ENCODE peak calls at places on chromosomes 12 and 14, in six cellular contexts. One of them, this sample, is unnamed.

GRCh38 chr14:90611936-90612335 is 204.3 kb downstream of the TTC7B start:
- DNase-seq in psoas muscle: no peak
- DNase-seq in AG04450: no peak
- DNase-seq in heart left ventricle: no peak
- DNase-seq in tibial artery: no peak
- DNase-seq in mucosa of descending colon: no peak
- DNase-seq in this sample: no peak

GRCh38 chr12:16352481-16352880 is 5.0 kb downstream of the MGST1 start:
- DNase-seq in heart left ventricle: no peak
- DNase-seq in tibial artery: no peak
- DNase-seq in mucosa of descending colon: no peak
- DNase-seq in psoas muscle: no peak
- DNase-seq in AG04450: no peak
- DNase-seq in this sample: no peak

GRCh38 chr12:5567021-5567744 is 135.3 kb downstream of the NTF3 start:
- DNase-seq in AG04450: no peak
- DNase-seq in psoas muscle: no peak
- DNase-seq in heart left ventricle: peak; percentile 64
- DNase-seq in tibial artery: no peak
- DNase-seq in mucosa of descending colon: peak; percentile 42
- DNase-seq in this sample: no peak

GRCh38 chr14:104715871-104716270 is 8.2 kb upstream of the ADSS1 start:
- DNase-seq in AG04450: no peak
- DNase-seq in tibial artery: no peak
- DNase-seq in psoas muscle: no peak
- DNase-seq in mucosa of descending colon: no peak
- DNase-seq in heart left ventricle: no peak
- DNase-seq in this sample: no peak

GRCh38 chr12:46124132-46124847 is 133.9 kb upstream of the SCAF11 start:
- DNase-seq in psoas muscle: no peak
- DNase-seq in AG04450: no peak
- DNase-seq in tibial artery: no peak
- DNase-seq in mucosa of descending colon: no peak
- DNase-seq in heart left ventricle: no peak
- DNase-seq in this sample: no peak

GRCh38 chr12:46908236-46908935 is 82.6 kb upstream of the SLC38A4 start:
- DNase-seq in tibial artery: no peak
- DNase-seq in psoas muscle: no peak
- DNase-seq in mucosa of descending colon: no peak
- DNase-seq in AG04450: no peak
- DNase-seq in heart left ventricle: no peak
- DNase-seq in this sample: no peak

GRCh38 chr14:83779266-83779665 is 1750.7 kb upstream of the FLRT2 start:
- DNase-seq in tibial artery: no peak
- DNase-seq in mucosa of descending colon: no peak
- DNase-seq in heart left ventricle: no peak
- DNase-seq in AG04450: peak; percentile 36
- DNase-seq in psoas muscle: no peak
- DNase-seq in this sample: no peak

GRCh38 chr12:110885152-110885840 is 35.1 kb downstream of the MYL2 start:
- DNase-seq in mucosa of descending colon: no peak
- DNase-seq in heart left ventricle: no peak
- DNase-seq in AG04450: no peak
- DNase-seq in tibial artery: no peak
- DNase-seq in psoas muscle: no peak
- DNase-seq in this sample: no peak

GRCh38 chr12:92553389-92553788 is 149.4 kb upstream of the PLEKHG7 start:
- DNase-seq in heart left ventricle: peak; percentile 74
- DNase-seq in AG04450: no peak
- DNase-seq in mucosa of descending colon: no peak
- DNase-seq in tibial artery: peak; percentile 31
- DNase-seq in psoas muscle: no peak
- DNase-seq in this sample: peak; percentile 89

GRCh38 chr12:94615284-94616216 is 34.8 kb downstream of the TMCC3 start:
- DNase-seq in tibial artery: no peak
- DNase-seq in psoas muscle: peak; percentile 89
- DNase-seq in heart left ventricle: peak; percentile 45
- DNase-seq in AG04450: peak; percentile 6
- DNase-seq in mucosa of descending colon: peak; percentile 66
- DNase-seq in this sample: no peak

GRCh38 chr12:76216585-76217472 is 131.4 kb downstream of the BBS10 start:
- DNase-seq in tibial artery: no peak
- DNase-seq in heart left ventricle: no peak
- DNase-seq in AG04450: no peak
- DNase-seq in mucosa of descending colon: no peak
- DNase-seq in psoas muscle: no peak
- DNase-seq in this sample: no peak

GRCh38 chr12:91442535-91442934 is 259.9 kb upstream of the DCN start:
- DNase-seq in tibial artery: no peak
- DNase-seq in heart left ventricle: no peak
- DNase-seq in mucosa of descending colon: no peak
- DNase-seq in psoas muscle: no peak
- DNase-seq in AG04450: no peak
- DNase-seq in this sample: no peak

GRCh38 chr12:65720739-65721138 is 103.5 kb upstream of the HMGA2 start:
- DNase-seq in heart left ventricle: no peak
- DNase-seq in psoas muscle: no peak
- DNase-seq in mucosa of descending colon: no peak
- DNase-seq in AG04450: no peak
- DNase-seq in tibial artery: no peak
- DNase-seq in this sample: no peak

GRCh38 chr14:76961631-76962302 is 66.7 kb downstream of the IRF2BPL start:
- DNase-seq in psoas muscle: peak; percentile 89
- DNase-seq in mucosa of descending colon: peak; percentile 87
- DNase-seq in AG04450: peak; percentile 89
- DNase-seq in tibial artery: peak; percentile 82
- DNase-seq in heart left ventricle: peak; percentile 89
- DNase-seq in this sample: peak; percentile 96

GRCh38 chr12:615620-616019 is 47.6 kb downstream of the NINJ2 start:
- DNase-seq in tibial artery: no peak
- DNase-seq in heart left ventricle: no peak
- DNase-seq in mucosa of descending colon: no peak
- DNase-seq in psoas muscle: peak; percentile 68
- DNase-seq in AG04450: no peak
- DNase-seq in this sample: no peak

GRCh38 chr12:612293-612692 is 51.0 kb downstream of the NINJ2 start:
- DNase-seq in psoas muscle: no peak
- DNase-seq in mucosa of descending colon: no peak
- DNase-seq in heart left ventricle: no peak
- DNase-seq in tibial artery: no peak
- DNase-seq in AG04450: no peak
- DNase-seq in this sample: no peak

GRCh38 chr12:612886-613285 is 50.4 kb downstream of the NINJ2 start:
- DNase-seq in heart left ventricle: no peak
- DNase-seq in AG04450: no peak
- DNase-seq in psoas muscle: no peak
- DNase-seq in mucosa of descending colon: no peak
- DNase-seq in tibial artery: no peak
- DNase-seq in this sample: no peak

GRCh38 chr12:614727-615060 is 48.6 kb downstream of the NINJ2 start:
- DNase-seq in psoas muscle: no peak
- DNase-seq in mucosa of descending colon: no peak
- DNase-seq in heart left ventricle: no peak
- DNase-seq in AG04450: no peak
- DNase-seq in tibial artery: no peak
- DNase-seq in this sample: no peak

DNA sequence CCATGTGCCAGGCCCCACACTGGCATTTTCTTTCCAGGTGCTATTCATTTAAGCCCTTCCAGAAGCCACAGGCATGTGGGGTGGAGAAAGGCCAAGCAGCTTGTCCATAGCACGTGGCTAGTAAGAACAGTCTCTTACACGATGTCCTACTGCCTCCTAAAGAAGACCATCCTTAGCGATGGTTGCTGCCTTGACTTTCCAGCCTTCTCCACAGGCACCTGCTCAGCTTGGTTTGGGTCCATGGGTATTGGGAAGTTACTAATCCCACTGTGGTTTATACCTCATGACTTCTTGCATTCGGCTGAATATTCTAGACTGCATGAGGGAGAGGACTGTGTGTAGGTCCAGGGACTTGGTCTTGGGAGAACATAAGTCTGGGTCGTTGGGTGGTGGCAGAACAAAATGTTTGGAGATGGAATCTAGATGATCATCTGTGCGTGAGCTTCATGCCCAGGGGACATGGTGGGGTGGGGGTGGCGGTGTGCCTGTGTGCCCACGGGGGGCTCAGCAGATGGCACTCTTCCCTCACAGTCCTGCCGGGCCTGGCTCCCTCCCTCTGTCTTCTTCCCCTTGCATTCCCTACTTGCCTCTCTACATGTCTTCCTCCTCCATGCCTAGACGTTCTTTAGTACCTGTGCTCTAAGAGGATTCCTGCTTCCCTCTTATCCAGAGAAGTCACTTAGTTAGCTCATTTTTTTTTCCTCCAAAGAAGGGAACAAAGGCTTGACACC is 49.1 kb downstream of the NINJ2 start:
- DNase-seq in tibial artery: no peak
- DNase-seq in mucosa of descending colon: no peak
- DNase-seq in AG04450: no peak
- DNase-seq in psoas muscle: no peak
- DNase-seq in heart left ventricle: no peak
- DNase-seq in this sample: no peak
- TF ChIP-seq CTCF in tibial artery: no peak
- TF ChIP-seq CTCF in mucosa of descending colon: no peak
- TF ChIP-seq CTCF in AG04450: no peak
- TF ChIP-seq CTCF in psoas muscle: no peak
- TF ChIP-seq CTCF in heart left ventricle: no peak
- TF ChIP-seq CTCF in this sample: no peak

GRCh38 chr12:123078114-123078465 is 72.8 kb downstream of the PITPNM2 start:
- DNase-seq in heart left ventricle: no peak
- DNase-seq in tibial artery: no peak
- DNase-seq in psoas muscle: no peak
- DNase-seq in AG04450: no peak
- DNase-seq in mucosa of descending colon: no peak
- DNase-seq in this sample: no peak

GRCh38 chr12:123075591-123076171 is 75.2 kb downstream of the PITPNM2 start:
- DNase-seq in AG04450: no peak
- DNase-seq in heart left ventricle: no peak
- DNase-seq in mucosa of descending colon: no peak
- DNase-seq in psoas muscle: no peak
- DNase-seq in tibial artery: no peak
- DNase-seq in this sample: no peak

GRCh38 chr12:123077298-123078113 is 73.4 kb downstream of the PITPNM2 start:
- DNase-seq in psoas muscle: no peak
- DNase-seq in mucosa of descending colon: no peak
- DNase-seq in tibial artery: no peak
- DNase-seq in AG04450: no peak
- DNase-seq in heart left ventricle: no peak
- DNase-seq in this sample: no peak

GRCh38 chr12:123075092-123075491 is 75.8 kb downstream of the PITPNM2 start:
- DNase-seq in tibial artery: no peak
- DNase-seq in psoas muscle: no peak
- DNase-seq in mucosa of descending colon: no peak
- DNase-seq in heart left ventricle: no peak
- DNase-seq in AG04450: no peak
- DNase-seq in this sample: no peak

DNA sequence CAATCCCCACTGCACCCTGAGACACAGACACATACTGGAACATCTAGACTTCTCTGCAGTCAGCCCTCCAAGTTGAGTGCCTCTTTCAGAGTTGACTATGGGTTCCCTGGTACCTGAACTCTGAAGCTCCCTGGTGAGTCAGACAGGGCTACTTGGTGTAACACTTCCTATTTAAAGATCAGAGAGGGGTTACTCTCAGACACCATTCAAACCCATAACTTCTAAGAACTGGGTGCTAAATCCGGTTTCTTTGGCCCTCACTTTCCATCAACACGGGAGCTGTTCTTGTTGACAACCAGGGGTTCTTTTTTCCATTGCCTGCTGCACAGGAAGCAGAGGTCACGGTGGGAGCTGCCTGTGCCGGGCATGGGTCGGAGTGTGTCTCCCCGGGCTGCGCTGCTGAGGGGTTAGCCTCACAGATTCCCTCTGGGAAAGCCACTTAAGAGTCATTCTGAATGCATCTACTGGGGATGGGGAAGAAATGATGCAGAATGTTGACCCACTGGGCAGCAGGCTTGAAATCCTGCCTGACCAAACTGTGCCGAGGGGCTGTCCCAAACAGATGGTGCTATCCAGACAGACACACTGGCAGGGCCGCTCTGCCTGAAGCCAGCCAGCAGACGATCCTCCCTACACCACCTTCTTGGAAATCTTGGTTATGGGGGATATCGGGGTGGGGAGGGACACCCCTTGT is 74.1 kb downstream of the PITPNM2 start:
- DNase-seq in psoas muscle: no peak
- DNase-seq in tibial artery: no peak
- DNase-seq in heart left ventricle: no peak
- DNase-seq in AG04450: no peak
- DNase-seq in mucosa of descending colon: no peak
- DNase-seq in this sample: no peak
- H3K4me3 ChIP-seq in psoas muscle: no peak overlapping the region
- H3K4me3 ChIP-seq in tibial artery: no peak overlapping the region
- H3K4me3 ChIP-seq in heart left ventricle: no peak overlapping the region
- H3K4me3 ChIP-seq in AG04450: no peak overlapping the region
- H3K4me3 ChIP-seq in mucosa of descending colon: no peak overlapping the region
- H3K4me3 ChIP-seq in this sample: no peak overlapping the region

DNA sequence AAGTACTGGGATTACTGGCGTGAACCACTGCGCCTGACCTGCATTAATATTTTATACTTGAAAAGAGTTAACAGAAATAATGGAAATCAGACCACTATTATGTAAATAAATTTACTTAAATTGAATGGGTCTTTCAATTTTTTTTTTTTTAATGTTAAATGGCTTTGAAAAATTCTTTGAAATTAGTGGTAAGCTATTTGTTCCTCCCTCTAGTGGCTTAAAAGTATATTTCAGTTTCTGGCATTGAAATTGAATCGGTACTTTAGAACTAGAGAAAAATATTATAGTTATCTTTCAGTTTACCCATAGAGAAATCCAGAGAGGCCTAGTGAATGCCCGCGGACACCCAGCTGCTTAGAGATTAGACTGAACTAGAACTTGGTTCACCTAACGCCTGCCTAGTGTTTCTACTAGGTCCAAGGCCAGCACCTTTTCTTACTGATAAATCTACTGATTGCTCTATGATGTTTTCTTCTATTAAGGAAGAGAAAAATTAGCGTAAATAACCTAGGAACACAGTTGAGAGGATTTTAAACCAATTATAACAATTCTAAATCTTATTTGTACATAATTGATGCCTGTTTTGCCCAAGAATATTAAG is 106.5 kb downstream of the EML1 start:
- DNase-seq in heart left ventricle: no peak
- DNase-seq in AG04450: no peak
- DNase-seq in mucosa of descending colon: no peak
- DNase-seq in tibial artery: no peak
- DNase-seq in psoas muscle: no peak
- DNase-seq in this sample: no peak
- TF ChIP-seq CTCF in heart left ventricle: peak; percentile 54
- TF ChIP-seq CTCF in AG04450: peak; percentile 59
- TF ChIP-seq CTCF in mucosa of descending colon: peak; percentile 25
- TF ChIP-seq CTCF in tibial artery: peak; percentile 29
- TF ChIP-seq CTCF in psoas muscle: peak; percentile 47
- TF ChIP-seq CTCF in this sample: peak; percentile 29

DNA sequence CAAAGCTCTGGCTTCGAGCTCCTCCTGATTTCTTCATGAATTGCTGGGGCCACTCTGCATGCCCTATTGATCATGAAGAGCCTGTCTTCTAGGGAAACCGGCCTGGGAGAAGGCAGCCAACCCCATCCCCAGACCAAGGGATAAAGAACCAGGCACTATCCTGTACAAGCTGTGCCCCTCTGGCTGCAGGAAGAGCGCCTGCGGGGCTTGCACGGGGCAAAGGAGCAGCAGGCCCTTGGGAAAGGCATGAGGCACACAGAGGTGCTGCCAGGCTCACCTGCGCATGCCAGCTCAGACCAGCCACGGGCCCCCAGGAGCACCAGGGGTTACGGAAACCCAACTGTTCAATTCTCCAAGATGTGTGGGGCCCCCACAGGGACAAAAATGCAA is 2.1 kb downstream of the ITPK1 start:
- DNase-seq in AG04450: no peak
- DNase-seq in psoas muscle: no peak
- DNase-seq in tibial artery: no peak
- DNase-seq in heart left ventricle: no peak
- DNase-seq in mucosa of descending colon: peak; percentile 55
- DNase-seq in this sample: no peak
- H3K4me3 ChIP-seq in AG04450: peak overlapping the region; percentile 13
- H3K4me3 ChIP-seq in psoas muscle: peak overlapping the region; percentile 93
- H3K4me3 ChIP-seq in tibial artery: peak overlapping the region; percentile 92
- H3K4me3 ChIP-seq in heart left ventricle: peak overlapping the region; percentile 73
- H3K4me3 ChIP-seq in mucosa of descending colon: no peak overlapping the region
- H3K4me3 ChIP-seq in this sample: peak overlapping the region; percentile 68